ENCODE peak calls at places on chromosome 5, in nine cellular contexts. M is heart right ventricle, N is colonic mucosa, H is HCT116, A is lower lobe of right lung, B is cardiac muscle cell, U is Caco-2, L is pancreas, X is psoas muscle. Y is an unnamed sample.

GRCh38 chr5:80172067-80172690 is 83.7 kb downstream of the SERINC5 start:
- DNase-seq in M (no peak), N (no peak), H (no peak), A (no peak), B (peak; percentile 64), U (no peak), L (no peak), X (no peak), Y (no peak)

GRCh38 chr5:88489433-88489832 is 220.8 kb upstream of the TMEM161B start:
- DNase-seq in M (no peak), N (no peak), H (no peak), A (no peak), B (no peak), U (no peak), L (no peak), X (no peak), Y (no peak)

GRCh38 chr5:32713396-32714381 is 2.6 kb downstream of the NPR3 start:
- DNase-seq in M (peak; percentile 23), N (no peak), H (no peak), A (peak; percentile 60), B (peak; percentile 15), U (no peak), L (no peak), X (peak; percentile 45), Y (no peak)

GRCh38 chr5:135058326-135058725 is 24.3 kb upstream of the PITX1 start:
- DNase-seq in M (no peak), N (no peak), H (no peak), A (no peak), B (no peak), U (no peak), L (no peak), X (no peak), Y (no peak)

GRCh38 chr5:53338971-53339370 is 141.5 kb upstream of the FST start:
- DNase-seq in M (no peak), N (no peak), H (no peak), A (no peak), B (no peak), U (no peak), L (no peak), X (no peak), Y (no peak)

GRCh38 chr5:163473613-163474243 is 13.3 kb downstream of the HMMR start:
- DNase-seq in M (no peak), N (no peak), H (no peak), A (no peak), B (peak; percentile 25), U (no peak), L (no peak), X (no peak), Y (peak; percentile 46)

GRCh38 chr5:135016926-135017325 is 17.1 kb downstream of the PITX1 start:
- DNase-seq in M (no peak), N (peak; percentile 17), H (no peak), A (peak; percentile 32), B (no peak), U (no peak), L (peak; percentile 34), X (no peak), Y (no peak)

GRCh38 chr5:169299146-169299545 is 1.8 kb downstream of the SLIT3 start:
- DNase-seq in M (no peak), N (no peak), H (no peak), A (no peak), B (no peak), U (no peak), L (no peak), X (no peak), Y (no peak)

GRCh38 chr5:32170303-32171170 is 3.6 kb downstream of the GOLPH3 start:
- DNase-seq in M (no peak), N (no peak), H (no peak), A (no peak), B (peak; percentile 75), U (no peak), L (no peak), X (no peak), Y (peak; percentile 37)

GRCh38 chr5:67969176-67969575 is 246.4 kb upstream of the PIK3R1 start:
- DNase-seq in M (no peak), N (no peak), H (no peak), A (no peak), B (no peak), U (no peak), L (no peak), X (no peak), Y (no peak)

GRCh38 chr5:95399034-95399433 is 7.9 kb downstream of the FAM81B start:
- DNase-seq in M (no peak), N (no peak), H (no peak), A (no peak), B (no peak), U (no peak), L (no peak), X (no peak), Y (no peak)

GRCh38 chr5:14144586-14145355 is 1.6 kb downstream of the TRIO start:
- DNase-seq in M (peak; percentile 62), N (peak; percentile 80), H (peak; percentile 52), A (peak; percentile 73), B (peak; percentile 75), U (peak; percentile 75), L (peak; percentile 80), X (peak; percentile 73), Y (peak; percentile 83)

GRCh38 chr5:51488803-51489642 is 105.8 kb downstream of the ISL1 start:
- DNase-seq in M (no peak), N (no peak), H (no peak), A (no peak), B (no peak), U (no peak), L (no peak), X (no peak), Y (no peak)

GRCh38 chr5:95620870-95621838 is 1.3 kb downstream of the GPR150 start:
- DNase-seq in M (peak; percentile 44), N (peak; percentile 45), H (no peak), A (peak; percentile 53), B (peak; percentile 46), U (peak; percentile 70), L (peak; percentile 78), X (peak; percentile 32), Y (no peak)

GRCh38 chr5:15525679-15526275 is 25.8 kb downstream of the FBXL7 start:
- DNase-seq in M (no peak), N (no peak), H (no peak), A (no peak), B (peak; percentile 52), U (no peak), L (no peak), X (no peak), Y (peak; percentile 6)

DNA sequence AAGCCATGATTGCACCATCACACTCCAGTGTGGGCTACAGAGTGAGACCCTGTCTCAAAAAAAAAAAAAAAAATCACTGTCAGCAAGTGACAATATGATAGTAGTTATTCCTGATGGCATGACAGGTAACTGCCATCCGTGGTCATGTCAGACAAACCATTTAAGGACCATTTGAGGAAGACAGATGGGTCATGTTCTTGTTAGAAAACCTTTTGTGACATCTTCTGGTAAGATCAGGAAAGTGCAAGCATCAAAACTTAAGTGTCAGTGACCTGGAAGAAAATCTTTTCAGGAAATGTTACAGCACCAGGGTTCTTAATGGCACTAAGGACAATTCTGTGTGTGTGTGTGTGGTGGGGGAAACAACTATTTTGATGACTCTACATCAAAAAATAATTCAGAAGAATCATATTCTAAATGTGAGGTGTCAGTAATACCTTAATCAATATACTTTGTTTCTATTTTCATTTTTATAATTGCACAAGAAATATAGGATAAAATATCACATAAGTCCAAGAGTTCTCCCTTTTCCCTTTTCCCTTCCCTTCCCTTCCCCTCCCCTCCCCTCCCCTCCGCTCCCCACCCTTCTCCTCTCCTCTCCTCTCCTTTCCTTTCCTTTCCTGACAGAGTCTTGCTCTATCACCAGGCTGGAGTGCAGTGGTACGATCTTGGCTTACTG is 17.8 kb downstream of the SLC38A9 start:
- DNase-seq in M (no peak), N (no peak), H (peak; percentile 48), A (no peak), B (peak; percentile 51), U (peak; percentile 51), L (no peak), X (no peak), Y (peak; percentile 40)
- TF ChIP-seq CTCF in M (peak; percentile 55), N (peak; percentile 26), H (peak; percentile 49), A (peak; percentile 40), B (peak; percentile 37), U (peak; percentile 46), L (no peak), X (peak; percentile 36), Y (peak; percentile 25)

DNA sequence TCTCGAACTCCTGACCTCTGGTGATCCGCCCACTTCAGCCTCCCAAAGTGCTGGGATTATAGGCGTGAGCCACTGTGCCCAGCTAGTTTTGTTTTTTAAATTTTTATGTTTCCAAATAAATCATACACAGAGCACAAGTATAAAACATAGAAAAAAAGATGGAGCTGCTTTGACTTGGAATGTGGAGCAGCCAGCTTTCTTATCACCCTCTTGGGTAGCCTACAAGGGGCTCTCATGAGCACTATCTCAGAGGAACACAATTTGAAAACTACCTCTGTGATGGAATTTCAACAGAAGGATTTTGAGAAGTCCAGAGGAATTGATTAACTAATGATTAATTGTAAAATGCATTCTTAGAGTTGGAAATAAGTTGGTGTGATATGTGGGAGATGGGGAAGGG is 45.9 kb downstream of the NSD1 start:
- DNase-seq in M (no peak), N (no peak), H (no peak), A (no peak), B (no peak), U (no peak), L (no peak), X (no peak), Y (no peak)
- TF ChIP-seq CTCF in M (no peak), N (no peak), H (no peak), A (no peak), B (no peak), U (no peak), L (no peak), X (no peak), Y (no peak)

DNA sequence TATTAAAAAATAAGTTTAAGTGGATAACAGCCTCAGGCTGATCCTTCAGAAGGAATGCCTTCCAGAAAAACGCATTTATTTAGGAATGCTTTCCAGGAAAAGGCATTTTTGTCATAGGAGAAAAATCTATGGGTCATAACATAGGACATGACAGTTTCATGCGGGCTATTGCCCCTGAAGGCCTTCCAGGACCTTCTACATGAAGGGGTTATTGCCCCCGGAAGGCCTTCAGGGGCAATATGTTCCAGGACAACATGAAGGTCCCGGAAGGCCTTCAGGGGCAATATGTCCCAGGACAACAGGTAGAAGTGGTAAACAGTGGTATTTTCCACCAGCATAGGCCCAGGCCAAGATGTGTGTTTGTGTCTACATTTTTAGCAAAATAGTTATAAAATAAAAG is 191.3 kb upstream of the RASA1 start:
- DNase-seq in M (no peak), N (no peak), H (no peak), A (no peak), B (no peak), U (no peak), L (no peak), X (no peak), Y (no peak)
- TF ChIP-seq CTCF in M (no peak), N (no peak), H (no peak), A (no peak), B (no peak), U (no peak), L (no peak), X (no peak), Y (no peak)

DNA sequence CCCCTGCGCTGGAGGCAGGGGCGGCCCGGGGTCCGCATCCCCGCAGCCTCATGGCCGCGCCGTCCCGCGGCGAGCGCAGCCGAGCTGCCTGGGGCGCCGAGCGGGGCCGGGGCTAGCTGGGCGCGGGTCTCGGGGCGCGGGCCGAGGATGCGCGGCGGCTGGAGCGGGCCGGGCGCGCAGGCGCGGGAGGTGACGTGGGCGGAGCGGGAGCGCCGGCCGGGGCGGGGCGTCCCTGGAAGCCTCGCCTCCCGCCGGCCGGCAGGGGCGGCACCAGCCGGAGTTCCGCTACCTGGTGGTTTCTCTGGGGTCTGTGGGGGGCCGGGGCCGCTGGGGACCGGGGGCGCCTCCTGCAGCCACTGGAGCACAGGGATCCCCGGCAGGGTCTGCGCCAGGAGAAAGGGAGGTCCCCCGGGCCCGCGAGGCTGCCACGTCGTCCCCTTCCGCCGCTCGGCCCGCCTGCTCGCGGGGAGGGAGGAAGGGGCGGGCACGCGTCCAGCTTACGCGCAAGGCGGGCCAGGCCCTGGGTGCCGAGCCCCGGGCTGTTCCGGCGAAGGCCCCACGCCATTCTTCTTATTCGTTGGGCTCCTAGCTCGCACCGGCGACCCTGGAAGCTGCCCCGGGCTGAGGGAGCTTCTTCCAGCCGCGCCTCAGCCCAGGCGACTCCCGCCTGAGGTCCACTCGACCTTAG is at the start of gene LPCAT1:
- DNase-seq in M (peak; percentile 88), N (peak; percentile 78), H (no peak), A (peak; percentile 89), B (peak; percentile 81), U (peak; percentile 87), L (peak; percentile 91), X (peak; percentile 84), Y (peak; percentile 70)
- TF ChIP-seq CTCF in M (no peak), N (no peak), H (no peak), A (no peak), B (no peak), U (no peak), L (no peak), X (peak; percentile 28), Y (no peak)

Y was measured in MCF 10A.